ENCODE peak calls at places on chromosomes 1 and 21, in seven cellular contexts. V, D, C, S, O, J and Z are unnamed samples.

GRCh38 chr21:42233067-42233981 is 14.4 kb downstream of the ABCG1 start:
- DNase-seq in C (peak), V (peak), S (peak), D (no peak), J (peak), O (peak), Z (no peak)

GRCh38 chr1:65820983-65821382 is 28.3 kb downstream of the PDE4B start:
- DNase-seq in D (no peak), J (no peak), C (no peak), O (no peak), V (peak), S (no peak), Z (peak)

GRCh38 chr1:22641906-22642636 is 1.4 kb upstream of the C1QC start:
- DNase-seq in D (peak), C (peak), O (peak), V (peak), S (peak), J (peak), Z (no peak)

GRCh38 chr1:232578681-232579195 is 51.2 kb downstream of the SIPA1L2 start:
- DNase-seq in V (no peak), S (peak), D (no peak), C (no peak), O (no peak), J (no peak), Z (no peak)

GRCh38 chr1:1554926-1555915 is 14.8 kb upstream of the TMEM240 start:
- DNase-seq in J (no peak), O (peak), D (no peak), C (no peak), S (no peak), V (peak), Z (peak)

GRCh38 chr1:39416609-39417008 is 74.8 kb upstream of the BMP8A start:
- DNase-seq in V (no peak), O (no peak), J (no peak), D (no peak), S (no peak), C (no peak), Z (no peak)

GRCh38 chr1:115496904-115497527 is 144.8 kb upstream of the VANGL1 start:
- DNase-seq in D (peak), S (no peak), J (no peak), O (no peak), V (peak), C (no peak), Z (no peak)

GRCh38 chr1:61299468-61299867 is 217.1 kb downstream of the NFIA start:
- DNase-seq in S (no peak), D (no peak), V (no peak), J (no peak), O (no peak), C (no peak), Z (no peak)

GRCh38 chr1:53605181-53605580 is 133.8 kb downstream of the GLIS1 start:
- DNase-seq in J (no peak), V (no peak), C (no peak), S (no peak), O (no peak), D (no peak), Z (no peak)

GRCh38 chr1:197557302-197557701 is 218.0 kb downstream of the DENND1B start:
- DNase-seq in O (no peak), C (no peak), V (peak), S (no peak), J (no peak), D (no peak), Z (no peak)

GRCh38 chr1:41416552-41417334 is 55.5 kb downstream of the FOXO6 start:
- DNase-seq in J (peak), V (peak), D (peak), S (peak), C (peak), O (peak), Z (peak)

GRCh38 chr1:6270432-6270831 is 9.5 kb upstream of the GPR153 start:
- DNase-seq in C (no peak), J (no peak), S (no peak), D (no peak), O (no peak), V (no peak), Z (no peak)

GRCh38 chr1:180152588-180152987 is 2.1 kb upstream of the QSOX1 start:
- DNase-seq in J (no peak), V (no peak), S (no peak), D (no peak), O (no peak), C (no peak), Z (no peak)

GRCh38 chr21:28144089-28144488 is 848.6 kb downstream of the LTN1 start:
- DNase-seq in C (no peak), D (no peak), S (no peak), J (no peak), O (no peak), V (no peak), Z (no peak)

GRCh38 chr1:41221995-41222991 is 19.8 kb downstream of the SCMH1 start:
- DNase-seq in O (no peak), J (no peak), D (no peak), C (no peak), S (no peak), V (no peak), Z (no peak)

GRCh38 chr21:35720065-35720810 is 340.1 kb downstream of the SETD4 start:
- DNase-seq in D (no peak), C (no peak), V (no peak), O (no peak), J (no peak), S (no peak), Z (no peak)

GRCh38 chr1:151593651-151594625 is 17.9 kb upstream of the SNX27 start:
- DNase-seq in J (peak), O (peak), C (peak), S (peak), V (peak), D (peak), Z (no peak)
- H3K4me3 ChIP-seq in J (no peak), O (no peak), C (no peak), S (no peak), V (no peak), D (no peak), Z (no peak)

DNA sequence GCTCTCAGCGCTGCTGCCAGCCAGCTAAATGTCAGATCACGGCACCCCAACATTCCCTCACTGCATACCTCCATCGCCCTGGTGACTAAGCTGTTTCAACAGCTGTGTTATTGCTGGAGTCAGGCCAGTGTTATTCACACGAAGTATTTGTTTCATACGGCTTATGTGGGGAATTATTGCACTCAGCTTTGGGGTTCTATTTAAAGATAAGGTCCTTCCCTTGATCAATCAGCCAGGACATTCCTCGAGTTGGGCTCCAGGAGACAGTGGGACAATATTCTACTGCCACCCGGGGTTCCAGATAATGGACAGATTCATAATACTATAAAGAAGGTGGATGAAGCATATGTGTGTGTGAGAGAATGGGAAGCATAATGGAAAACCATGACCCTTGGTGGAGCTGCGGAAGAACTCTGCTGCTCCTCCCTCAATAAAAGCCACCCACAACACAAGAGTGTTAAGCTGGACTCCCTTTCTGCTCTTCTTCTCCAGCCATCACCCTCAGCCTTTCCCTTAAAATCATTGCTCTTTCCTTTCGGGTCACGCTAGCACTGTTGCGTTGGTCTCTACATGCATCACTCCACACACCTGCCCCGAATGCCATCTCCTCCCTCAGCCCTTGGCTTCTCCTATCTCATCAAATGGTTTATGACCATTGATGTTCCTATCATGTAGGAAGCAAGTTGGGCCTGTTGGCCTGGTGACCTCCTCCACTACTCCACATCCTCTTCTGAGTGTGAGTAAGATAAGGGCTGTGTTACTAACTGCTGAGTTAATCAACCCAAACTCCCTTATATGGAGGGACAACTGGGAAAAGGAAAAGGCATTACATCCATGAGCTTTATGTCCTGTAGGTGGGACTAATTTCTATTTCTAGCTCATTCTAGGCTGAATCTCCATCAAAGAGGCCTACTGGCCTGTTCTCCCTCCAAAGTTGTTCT is 57.9 kb downstream of the WLS start:
- DNase-seq in S (no peak), V (peak), C (no peak), O (peak), J (peak), D (peak), Z (peak)
- H3K4me3 ChIP-seq in S (no peak), V (no peak), C (no peak), O (peak), J (peak), D (no peak), Z (no peak)

DNA sequence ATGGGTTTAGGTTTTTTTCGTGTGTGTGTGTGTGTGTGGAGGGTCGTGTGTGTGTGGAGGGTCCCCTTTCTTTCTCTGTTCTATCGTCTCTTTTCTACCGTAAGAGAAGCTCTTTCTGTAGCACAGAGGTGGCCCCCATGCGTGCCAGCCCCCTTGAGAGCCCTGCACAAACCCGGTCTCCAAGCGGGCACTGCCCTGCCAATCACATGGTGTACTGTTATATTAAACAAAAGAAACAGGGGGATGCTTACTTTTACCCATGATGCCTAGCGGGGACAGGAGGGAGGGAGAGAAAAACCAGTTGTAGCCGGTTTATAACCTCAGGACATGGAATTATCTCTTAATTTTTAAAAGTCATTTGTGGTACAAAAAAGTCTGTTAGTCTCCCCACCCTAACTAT is 41.0 kb downstream of the GATAD2B start:
- DNase-seq in J (no peak), S (no peak), V (peak), C (no peak), O (no peak), D (no peak), Z (peak)
- H3K4me3 ChIP-seq in J (peak), S (no peak), V (peak), C (no peak), O (peak), D (no peak), Z (peak)

GRCh38 chr1:151143986-151144385 is 2.4 kb downstream of the SEMA6C start:
- DNase-seq in S (no peak), D (no peak), J (peak), C (no peak), O (no peak), V (no peak), Z (no peak)
- H3K4me3 ChIP-seq in S (no peak), D (no peak), J (peak), C (no peak), O (peak), V (no peak), Z (no peak)

DNA sequence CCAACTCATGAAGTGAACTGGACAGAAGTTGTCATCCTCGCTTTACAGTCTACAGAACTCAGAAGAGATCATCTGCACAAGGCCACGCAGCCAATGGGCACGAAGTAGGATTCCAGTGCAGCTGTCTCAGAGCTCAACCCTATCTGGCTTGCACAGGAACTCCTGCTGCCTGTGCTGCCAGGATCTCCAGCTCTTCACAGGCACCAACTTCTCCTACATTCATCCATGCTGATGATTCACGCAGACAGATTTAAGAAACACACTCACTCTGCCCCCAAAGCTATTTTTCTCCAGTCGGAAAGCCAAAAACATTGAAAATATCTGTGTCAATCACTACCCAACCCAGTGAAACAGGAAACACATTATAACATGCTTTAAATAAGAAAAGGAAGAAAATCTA is 157.0 kb downstream of the RERE start:
- DNase-seq in O (peak), S (peak), C (no peak), J (peak), V (peak), D (no peak), Z (peak)
- H3K4me3 ChIP-seq in O (peak), S (no peak), C (no peak), J (no peak), V (no peak), D (no peak), Z (no peak)

DNA sequence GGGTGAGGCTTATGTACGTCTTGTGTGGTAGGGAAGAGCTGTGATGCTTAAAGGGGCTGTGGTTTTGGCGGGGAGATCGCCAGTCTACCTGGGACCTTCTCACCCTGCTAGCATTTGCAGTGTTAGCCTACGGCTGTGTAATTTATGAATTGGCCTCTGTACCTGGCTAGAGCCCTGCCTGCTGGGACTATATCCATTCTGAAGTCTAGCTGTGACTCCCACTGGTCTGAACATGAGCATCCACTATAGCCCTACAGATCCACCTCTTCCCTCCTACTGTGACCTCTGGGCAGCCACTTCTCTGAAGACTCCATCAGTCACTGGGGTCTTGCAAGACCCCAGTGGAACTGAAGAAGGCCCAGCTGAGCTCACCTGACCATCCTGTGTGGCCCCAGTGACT is 73.7 kb downstream of the MT1HL1 start:
- DNase-seq in J (no peak), D (no peak), S (no peak), O (no peak), C (no peak), V (no peak), Z (no peak)
- H3K4me3 ChIP-seq in J (no peak), D (no peak), S (no peak), O (no peak), C (no peak), V (no peak), Z (no peak)

DNA sequence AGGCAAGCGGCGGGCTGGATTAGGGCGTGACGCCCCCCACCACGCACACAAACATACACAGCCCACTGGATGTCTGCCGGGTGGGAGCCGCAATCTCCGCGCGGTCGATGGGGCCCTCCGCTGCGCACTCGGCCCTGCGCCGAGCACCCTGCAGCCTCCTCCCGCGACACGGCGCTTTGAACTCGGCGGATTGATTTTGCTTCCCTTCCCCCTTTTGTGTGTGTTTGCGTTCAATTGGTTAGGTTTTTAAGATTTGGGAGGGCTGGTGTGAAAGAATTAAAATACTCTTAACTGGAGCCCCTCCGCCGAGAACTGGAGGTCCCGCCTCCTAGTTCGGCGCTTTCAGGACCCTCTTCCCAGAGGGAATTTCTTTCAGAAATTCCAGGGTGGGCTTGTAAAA is 7.8 kb upstream of the BARHL2 start:
- DNase-seq in O (no peak), S (no peak), C (no peak), D (no peak), J (no peak), V (no peak), Z (no peak)
- H3K4me3 ChIP-seq in O (peak), S (no peak), C (no peak), D (no peak), J (peak), V (no peak), Z (peak)

DNA sequence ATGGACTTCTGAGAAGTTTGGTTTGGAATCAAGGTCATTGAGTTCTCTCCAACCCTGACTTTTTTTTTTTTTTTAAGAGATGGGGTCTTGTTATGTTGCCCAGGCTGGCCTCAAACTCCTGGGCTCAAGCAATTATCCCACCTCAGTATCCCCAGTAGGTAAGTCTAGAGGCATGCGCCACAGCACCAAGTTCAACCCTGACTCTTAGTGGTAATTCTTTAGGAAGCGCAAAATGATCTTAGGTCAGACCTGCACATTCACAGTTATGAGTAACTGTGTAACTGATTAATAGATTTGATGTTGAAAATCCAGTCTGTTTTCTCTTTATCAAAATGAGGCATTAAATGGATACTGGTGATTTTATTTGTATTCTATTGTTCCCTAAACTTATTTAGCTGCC is 95.9 kb downstream of the GREM2 start:
- DNase-seq in J (no peak), S (no peak), D (no peak), O (no peak), V (no peak), C (no peak), Z (no peak)
- H3K4me3 ChIP-seq in J (no peak), S (no peak), D (no peak), O (no peak), V (no peak), C (no peak), Z (no peak)

GRCh38 chr21:34536820-34537219 is 24.8 kb upstream of the KCNE1 start:
- DNase-seq in V (peak), D (no peak), O (no peak), S (no peak), J (no peak), C (no peak), Z (no peak)
- H3K4me3 ChIP-seq in V (no peak), D (no peak), O (no peak), S (no peak), J (no peak), C (no peak), Z (no peak)